ENCODE peak calls at places on chromosomes 1 and 21, in six cellular contexts. K is IMR-90, O is H1, Q is trophoblast cell, V is neuronal stem cell, R is H9. P is an unnamed sample.

GRCh38 chr1:47694011-47694890 is 256.4 kb downstream of the FOXD2 start:
- DNase-seq in K (no peak), O (peak), Q (no peak), V (no peak), R (peak), P (no peak)

GRCh38 chr1:101004061-101004460 is 21.5 kb downstream of the DPH5 start:
- DNase-seq in K (peak), O (no peak), Q (peak), V (no peak), R (no peak), P (peak)

GRCh38 chr1:228038387-228039005 is 31.7 kb downstream of the WNT3A start:
- DNase-seq in K (no peak), O (peak), Q (no peak), V (no peak), R (peak), P (no peak)

GRCh38 chr1:114009393-114009792 is 30.1 kb downstream of the OLFML3 start:
- DNase-seq in K (peak), O (no peak), Q (peak), V (no peak), R (no peak), P (peak)

GRCh38 chr1:196910208-196910607 is 22.4 kb downstream of the CFHR4 start:
- DNase-seq in K (peak), O (no peak), Q (no peak), V (no peak), R (no peak), P (no peak)

GRCh38 chr1:39721664-39722063 is 17.0 kb upstream of the PPIE start:
- DNase-seq in K (no peak), O (no peak), Q (no peak), V (no peak), R (no peak), P (no peak)

GRCh38 chr1:21262282-21263051 is 27.8 kb downstream of the ECE1 start:
- DNase-seq in K (peak), O (no peak), Q (peak), V (no peak), R (peak), P (peak)

GRCh38 chr1:229863651-229864545 is 203.1 kb upstream of the GALNT2 start:
- DNase-seq in K (no peak), O (no peak), Q (no peak), V (no peak), R (no peak), P (no peak)

GRCh38 chr1:19817160-19817559 is 2.1 kb upstream of the RNF186 start:
- DNase-seq in K (no peak), O (no peak), Q (no peak), V (no peak), R (no peak), P (no peak)

GRCh38 chr21:29187939-29188338 is 57.5 kb downstream of the MAP3K7CL start:
- DNase-seq in K (peak), O (no peak), Q (peak), V (no peak), R (no peak), P (peak)

GRCh38 chr1:29786195-29786594 is 549.9 kb downstream of the PTPRU start:
- DNase-seq in K (no peak), O (no peak), Q (no peak), V (no peak), R (no peak), P (no peak)

GRCh38 chr1:98119793-98120192 is 199.0 kb upstream of the DPYD start:
- DNase-seq in K (peak), O (peak), Q (peak), V (peak), R (peak), P (peak)

GRCh38 chr1:43590389-43590788 is 59.6 kb upstream of the KDM4A start:
- DNase-seq in K (no peak), O (no peak), Q (peak), V (no peak), R (peak), P (no peak)
- H4K91ac ChIP-seq in K (no peak), O (no peak), Q (no peak), V (no peak), R (no peak), P (no peak)

DNA sequence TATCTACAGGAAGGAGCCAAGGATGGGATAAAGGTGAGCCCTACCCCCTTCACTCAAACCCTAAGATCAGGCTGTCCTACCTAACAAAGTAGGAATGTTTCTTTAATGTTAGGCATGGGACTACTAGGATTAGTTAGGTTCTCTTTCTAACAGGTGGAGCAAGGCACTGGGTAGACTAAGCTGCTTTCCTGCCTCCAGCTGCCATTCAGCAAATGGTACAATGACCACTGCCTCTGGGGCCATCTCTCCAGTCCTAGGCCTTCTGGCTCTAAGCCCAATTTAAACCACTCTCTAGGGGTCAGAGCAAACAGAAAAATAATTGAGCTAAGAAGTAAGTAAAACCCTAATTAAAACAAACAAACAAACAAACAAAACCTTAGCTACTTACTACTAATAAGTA is 15.7 kb upstream of the IPO9 start:
- DNase-seq in K (no peak), O (no peak), Q (no peak), V (no peak), R (no peak), P (no peak)
- H4K91ac ChIP-seq in K (no peak), O (no peak), Q (no peak), V (no peak), R (no peak), P (no peak)

GRCh38 chr1:177556163-177556562 is 385.4 kb downstream of the BRINP2 start:
- DNase-seq in K (no peak), O (no peak), Q (no peak), V (no peak), R (no peak), P (no peak)

GRCh38 chr1:177561436-177561835 is 390.7 kb downstream of the BRINP2 start:
- DNase-seq in K (no peak), O (no peak), Q (no peak), V (no peak), R (no peak), P (no peak)

GRCh38 chr1:177558372-177558771 is 387.6 kb downstream of the BRINP2 start:
- DNase-seq in K (no peak), O (no peak), Q (no peak), V (no peak), R (no peak), P (no peak)
- H4K91ac ChIP-seq in K (no peak), O (no peak), Q (no peak), V (no peak), R (no peak), P (no peak)

GRCh38 chr1:27011976-27012563 is 580 bp downstream of the TENT5B start:
- DNase-seq in K (no peak), O (peak), Q (no peak), V (no peak), R (no peak), P (no peak)

GRCh38 chr1:27011058-27011764 is 1.4 kb downstream of the TENT5B start:
- DNase-seq in K (peak), O (peak), Q (peak), V (peak), R (peak), P (peak)

GRCh38 chr1:27007909-27008582 is 4.6 kb downstream of the TENT5B start:
- DNase-seq in K (no peak), O (peak), Q (peak), V (no peak), R (peak), P (peak)

GRCh38 chr1:27009601-27010197 is 3.0 kb downstream of the TENT5B start:
- DNase-seq in K (no peak), O (no peak), Q (peak), V (no peak), R (no peak), P (peak)

DNA sequence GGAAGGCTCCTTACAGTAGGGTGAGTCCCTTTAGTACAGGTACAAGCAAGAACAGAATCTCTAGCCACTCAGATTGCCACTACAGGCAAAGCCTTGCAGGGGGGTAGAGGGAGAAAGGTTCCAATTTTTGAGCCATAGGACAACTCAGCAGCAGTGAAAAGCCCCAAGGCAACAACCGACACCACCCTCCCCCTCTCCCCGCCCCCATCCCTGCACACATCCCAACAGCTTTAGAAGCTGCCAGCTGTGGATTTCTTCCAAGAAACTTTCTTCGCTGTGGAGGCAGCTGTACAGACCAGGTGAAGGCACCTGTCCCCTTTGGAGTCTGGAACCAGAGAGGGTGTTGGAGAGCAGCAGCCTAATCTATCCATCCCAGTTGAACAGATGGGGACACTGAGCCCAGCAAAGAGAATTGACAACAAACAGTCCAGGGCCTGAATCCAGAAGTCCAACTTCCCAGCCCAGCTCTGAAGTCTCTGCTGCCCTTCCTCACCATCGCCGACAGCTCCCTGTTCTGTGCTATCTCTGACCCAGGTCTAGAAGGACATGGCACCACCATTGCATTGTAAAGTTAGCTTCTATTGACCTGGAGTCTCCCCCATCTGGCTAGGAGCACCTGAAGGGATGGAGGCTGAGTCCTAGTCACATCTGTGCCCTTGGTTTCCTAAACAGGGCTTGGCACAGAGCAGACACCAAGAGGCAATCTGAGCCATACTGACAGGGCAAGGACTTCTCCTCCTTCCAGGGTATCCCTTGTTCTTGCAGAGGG is 2.2 kb downstream of the TENT5B start:
- DNase-seq in K (no peak), O (no peak), Q (no peak), V (no peak), R (no peak), P (no peak)
- H4K91ac ChIP-seq in K (peak), O (peak), Q (peak), V (no peak), R (no peak), P (peak)

DNA sequence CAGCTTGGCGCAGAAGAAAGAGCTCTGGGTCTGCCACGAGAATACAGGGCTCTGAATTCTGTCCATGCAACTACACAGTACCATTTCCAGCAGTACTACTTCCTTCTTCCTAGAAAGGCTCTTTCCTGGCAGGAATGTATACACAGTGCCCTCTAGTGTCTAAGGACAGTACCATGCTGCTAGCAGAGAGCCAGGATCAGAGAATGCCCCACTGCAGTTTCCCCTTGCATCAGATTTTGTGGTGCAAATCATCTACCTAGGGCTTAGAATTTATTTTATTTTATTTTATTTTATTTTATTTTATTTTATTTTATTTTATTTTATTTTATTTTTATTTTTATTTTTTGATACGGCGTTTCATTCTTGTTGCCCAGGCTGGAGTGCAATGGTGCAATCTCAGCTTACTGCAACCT is 50.8 kb downstream of the PAX7 start:
- DNase-seq in K (peak), O (no peak), Q (peak), V (no peak), R (no peak), P (peak)
- H4K91ac ChIP-seq in K (no peak), O (no peak), Q (no peak), V (no peak), R (no peak), P (no peak)

P was measured in mesenchymal stem cell.